ENCODE peak calls at places on chromosomes 5 and 9, in five cellular contexts. X is PC-3, C is transverse colon, N is brain microvascular endothelial cell, T is astrocyte of the spinal cord. P is an unnamed sample.

GRCh38 chr9:89139450-89139849 is 39.2 kb downstream of the SHC3 start:
- DNase-seq in C (no peak), N (peak), T (peak), X (no peak), P (peak)

GRCh38 chr5:168734119-168734518 is 155.0 kb upstream of the PANK3 start:
- DNase-seq in N (no peak), T (no peak), C (no peak), X (no peak), P (no peak)

GRCh38 chr9:32247173-32247572 is 137.3 kb upstream of the ACO1 start:
- DNase-seq in N (no peak), C (no peak), X (no peak), T (no peak), P (no peak)

GRCh38 chr5:44389410-44389879 is at the start of gene FGF10:
- DNase-seq in T (peak), X (no peak), C (peak), N (no peak), P (peak)

GRCh38 chr9:131100445-131100844 is 4.1 kb downstream of the AIF1L start:
- DNase-seq in N (no peak), T (no peak), C (no peak), X (no peak), P (peak)

GRCh38 chr5:105924366-105924765 is 1746.4 kb downstream of the EFNA5 start:
- DNase-seq in X (peak), N (no peak), T (no peak), C (no peak), P (peak)

GRCh38 chr5:64637837-64638443 is 52.4 kb upstream of the SHISAL2B start:
- DNase-seq in N (no peak), T (no peak), X (no peak), C (no peak), P (no peak)

GRCh38 chr5:145943674-145944121 is 7.3 kb downstream of the SH3RF2 start:
- DNase-seq in X (peak), C (peak), T (no peak), N (no peak), P (peak)

GRCh38 chr5:170941788-170942187 is 80.0 kb downstream of the RANBP17 start:
- DNase-seq in T (no peak), X (no peak), N (no peak), C (no peak), P (no peak)

GRCh38 chr9:133673260-133673658 is 37.1 kb downstream of the DBH start:
- DNase-seq in N (peak), X (no peak), T (no peak), C (no peak), P (no peak)

GRCh38 chr9:72304538-72304937 is 60.5 kb downstream of the ZFAND5 start:
- DNase-seq in T (no peak), C (no peak), N (no peak), X (no peak), P (no peak)

GRCh38 chr9:34163439-34163838 is 15.4 kb upstream of the UBAP1 start:
- DNase-seq in C (no peak), X (peak), N (no peak), T (peak), P (peak)

GRCh38 chr5:157444224-157444623 is 15.8 kb upstream of the NIPAL4 start:
- DNase-seq in N (no peak), C (no peak), T (no peak), X (no peak), P (no peak)

GRCh38 chr9:97124256-97124655 is 85.3 kb upstream of the CTSV start:
- DNase-seq in C (no peak), X (no peak), T (no peak), N (no peak), P (no peak)

GRCh38 chr9:6007770-6008168 is 7.7 kb downstream of the RANBP6 start:
- DNase-seq in T (peak), X (peak), C (peak), N (peak), P (peak)

GRCh38 chr5:177440211-177440989 is 6.2 kb upstream of the PRR7 start:
- DNase-seq in X (no peak), C (no peak), N (no peak), T (no peak), P (no peak)

GRCh38 chr9:132673355-132673754 is 3.1 kb downstream of the GTF3C4 start:
- DNase-seq in N (peak), C (no peak), X (peak), T (peak), P (peak)

GRCh38 chr5:77867194-77867691 is 91.1 kb upstream of the TBCA start:
- DNase-seq in C (no peak), N (no peak), T (peak), X (peak), P (peak)

GRCh38 chr9:130839237-130840111 is 4.4 kb downstream of the ABL1 start:
- DNase-seq in C (no peak), N (no peak), T (no peak), X (no peak), P (no peak)

GRCh38 chr5:50874277-50874984 is 208.0 kb downstream of the PARP8 start:
- DNase-seq in C (no peak), T (no peak), N (no peak), X (no peak), P (no peak)

GRCh38 chr5:158943057-158943456 is 156.7 kb downstream of the EBF1 start:
- DNase-seq in X (peak), T (peak), C (no peak), N (peak), P (peak)

GRCh38 chr5:59661939-59662615 is 231.4 kb downstream of the PDE4D start:
- DNase-seq in C (no peak), N (no peak), T (peak), X (no peak), P (peak)

GRCh38 chr5:180784497-180785097 is 18.0 kb downstream of the MGAT1 start:
- DNase-seq in N (peak), T (peak), X (peak), C (peak), P (peak)

GRCh38 chr9:127426756-127427155 is 2.6 kb downstream of the ZNF79 start:
- DNase-seq in T (no peak), N (no peak), C (no peak), X (no peak), P (no peak)

GRCh38 chr9:127423591-127423933 is 620 bp upstream of the ZNF79 start:
- DNase-seq in T (no peak), X (no peak), N (no peak), C (no peak), P (peak)

GRCh38 chr9:127423934-127424668 is at the start of gene ZNF79:
- DNase-seq in C (peak), T (peak), N (peak), X (peak), P (peak)

GRCh38 chr9:127422787-127423186 is 1.4 kb upstream of the ZNF79 start:
- DNase-seq in X (no peak), N (no peak), T (no peak), C (no peak), P (no peak)

DNA sequence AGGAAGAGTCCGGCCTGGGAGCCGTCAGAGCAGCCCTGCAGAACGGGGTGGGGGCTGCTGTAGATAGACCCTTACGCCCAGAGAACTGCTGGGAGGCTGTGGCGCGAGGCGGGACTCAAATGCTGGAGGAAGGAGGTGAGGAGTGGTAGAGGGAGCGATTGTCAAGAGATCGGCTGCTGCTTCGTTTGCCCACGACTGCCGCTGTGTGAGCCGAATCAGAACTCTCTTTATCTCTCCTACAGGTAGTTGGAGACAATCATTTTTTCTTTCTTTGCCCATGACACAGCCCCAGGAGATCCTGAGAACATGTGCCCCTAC is 446 bp downstream of the ZNF79 start:
- DNase-seq in X (peak), C (no peak), T (no peak), N (no peak), P (no peak)
- TF ChIP-seq CTCF in X (no peak), C (no peak), T (no peak), N (no peak), P (no peak)

GRCh38 chr9:83538890-83539238 is 663 bp upstream of the FRMD3 start:
- DNase-seq in T (no peak), N (no peak), X (no peak), C (no peak), P (no peak)
- H3K4me3 ChIP-seq in T (peak), N (peak), X (peak), C (peak), P (no peak)

DNA sequence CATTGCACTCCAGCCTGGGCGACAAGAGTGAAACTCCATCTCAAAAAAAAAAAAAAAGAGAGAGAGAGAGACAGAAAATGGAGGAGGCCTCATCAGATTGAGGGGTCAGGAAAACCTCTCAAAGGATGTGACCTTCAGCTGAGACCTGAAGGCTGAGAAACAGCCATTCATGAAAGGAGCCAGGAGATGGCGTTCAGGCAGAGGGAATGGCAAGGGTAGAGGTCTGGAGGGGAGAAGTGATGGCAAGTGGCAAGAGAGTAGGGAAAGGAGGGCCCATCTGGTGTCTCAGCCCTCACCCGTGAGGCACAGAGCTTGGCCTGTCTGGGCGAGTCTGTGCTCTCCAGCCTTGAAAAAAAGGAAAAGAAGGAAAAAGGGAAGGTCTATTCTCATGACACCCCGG is 17.0 kb downstream of the CAMK2A start:
- DNase-seq in T (peak), N (peak), X (peak), C (no peak), P (peak)
- TF ChIP-seq CTCF in T (peak), N (peak), X (peak), C (no peak), P (peak)

DNA sequence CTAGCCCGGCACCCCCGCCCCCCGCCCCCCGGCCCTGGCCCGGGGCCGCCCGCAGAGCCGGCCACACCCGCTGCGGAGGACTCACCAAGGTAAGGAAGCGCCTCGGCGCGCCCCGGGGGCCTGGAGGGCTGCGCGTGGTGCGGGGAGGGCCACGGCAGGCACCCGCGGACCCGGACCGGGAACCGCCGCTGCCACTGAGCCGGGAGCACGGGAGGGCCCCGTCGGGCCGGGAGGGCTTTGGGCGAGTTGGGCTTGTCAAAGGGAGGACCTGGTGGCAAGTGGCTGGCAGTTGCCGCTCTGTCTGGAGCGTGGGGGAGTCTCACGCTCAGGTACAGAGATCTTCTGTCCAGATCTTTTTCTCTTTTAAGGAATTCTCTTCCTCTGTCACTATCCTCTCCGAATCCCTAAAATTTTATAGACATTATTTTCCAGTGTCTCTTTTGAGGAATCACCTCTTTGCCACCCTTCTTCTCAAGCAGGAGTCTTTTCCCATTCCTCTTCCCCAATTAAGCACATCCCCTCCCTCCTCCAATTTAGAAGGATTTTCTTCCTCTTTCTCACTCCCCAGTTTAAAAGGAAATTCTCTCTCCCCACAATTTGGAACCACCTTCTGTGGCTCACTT is 11.3 kb upstream of the LHX2 start:
- DNase-seq in T (no peak), N (no peak), C (no peak), X (no peak), P (no peak)
- H3K4me3 ChIP-seq in T (no peak), N (no peak), C (no peak), X (no peak), P (no peak)

GRCh38 chr5:114782869-114783268 is 386.8 kb downstream of the TRIM36 start:
- DNase-seq in T (no peak), C (no peak), N (no peak), X (no peak), P (no peak)
- TF ChIP-seq CTCF in T (no peak), C (no peak), N (no peak), X (no peak), P (no peak)